ENCODE peak calls at places on chromosomes 2 and 18, in six cellular contexts. L is HuH-7.5; T is CD8-positive, alpha-beta T cell; O is EL; C is AG20443; S is AG04449. X is an unnamed sample.

GRCh38 chr2:24885221-24886113 is 34.6 kb downstream of the ADCY3 start:
- DNase-seq in L (no peak), T (no peak), O (no peak), C (peak), S (no peak), X (no peak)

GRCh38 chr2:38723173-38723572 is 28.0 kb downstream of the SRSF7 start:
- DNase-seq in L (no peak), T (no peak), O (no peak), C (no peak), S (no peak), X (peak)

GRCh38 chr2:16034151-16034974 is 94.0 kb downstream of the MYCN start:
- DNase-seq in L (peak), T (no peak), O (no peak), C (no peak), S (no peak), X (no peak)

GRCh38 chr2:66539452-66539851 is 104.5 kb downstream of the MEIS1 start:
- DNase-seq in L (no peak), T (no peak), O (peak), C (no peak), S (peak), X (no peak)

GRCh38 chr2:144225077-144225476 is 294.8 kb downstream of the ZEB2 start:
- DNase-seq in L (no peak), T (no peak), O (no peak), C (no peak), S (no peak), X (no peak)

GRCh38 chr18:57542801-57543427 is 43.6 kb downstream of the FECH start:
- DNase-seq in L (no peak), T (no peak), O (peak), C (peak), S (peak), X (no peak)

GRCh38 chr2:134260726-134261125 is 6.9 kb downstream of the MGAT5 start:
- DNase-seq in L (no peak), T (no peak), O (peak), C (peak), S (peak), X (no peak)

GRCh38 chr2:201167546-201167945 is 15.4 kb upstream of the CASP10 start:
- DNase-seq in L (no peak), T (no peak), O (no peak), C (no peak), S (no peak), X (no peak)

GRCh38 chr2:19320813-19321212 is 37.6 kb downstream of the OSR1 start:
- DNase-seq in L (no peak), T (no peak), O (no peak), C (no peak), S (no peak), X (no peak)